ENCODE peak calls at places on chromosomes 11 and 22, in seven cellular contexts. L, K, P, J, A, W and M are unnamed samples.

GRCh38 chr11:64053699-64054098 is 18.0 kb downstream of the FLRT1 start:
- DNase-seq in J (no peak), W (no peak), K (no peak), A (no peak), P (no peak), L (no peak), M (no peak)

GRCh38 chr11:75492181-75492820 is 33.4 kb downstream of the GDPD5 start:
- DNase-seq in A (no peak), K (no peak), J (no peak), P (peak), L (no peak), W (peak), M (peak)

GRCh38 chr11:9260182-9261146 is 4.7 kb downstream of the DENND5A start:
- DNase-seq in J (no peak), W (no peak), A (no peak), K (no peak), P (peak), L (no peak), M (peak)

GRCh38 chr11:66011785-66012303 is at the start of gene CST6:
- DNase-seq in K (no peak), J (no peak), P (no peak), L (no peak), W (peak), A (no peak), M (no peak)

GRCh38 chr11:68610452-68611116 is 73.8 kb upstream of the GAL start:
- DNase-seq in A (no peak), K (no peak), P (peak), W (no peak), J (no peak), L (no peak), M (peak)

GRCh38 chr22:40491990-40492631 is 121.7 kb downstream of the SGSM3 start:
- DNase-seq in L (no peak), J (peak), P (peak), W (no peak), K (no peak), A (no peak), M (peak)

GRCh38 chr11:122115520-122116343 is at the start of gene BLID:
- DNase-seq in K (no peak), A (peak), W (peak), L (peak), P (no peak), J (peak), M (peak)

GRCh38 chr22:47397673-47398072 is 635.2 kb downstream of the TBC1D22A start:
- DNase-seq in J (no peak), P (no peak), A (no peak), K (no peak), W (no peak), L (no peak), M (no peak)

GRCh38 chr22:49206281-49206680 is 621.4 kb downstream of the BRD1 start:
- DNase-seq in P (no peak), K (no peak), W (no peak), L (peak), A (peak), J (no peak), M (no peak)

GRCh38 chr11:130449996-130450419 is 1.6 kb downstream of the ADAMTS15 start:
- DNase-seq in P (no peak), A (peak), J (no peak), L (peak), W (no peak), K (peak), M (no peak)

GRCh38 chr22:33996824-33997223 is 76.5 kb upstream of the LARGE1 start:
- DNase-seq in P (no peak), J (no peak), W (no peak), A (no peak), L (no peak), K (no peak), M (no peak)

GRCh38 chr11:77073328-77074001 is 6.7 kb downstream of the CAPN5 start:
- DNase-seq in W (peak), L (peak), A (no peak), J (peak), K (peak), P (no peak), M (no peak)

GRCh38 chr11:114257621-114258558 is 38.3 kb upstream of the NNMT start:
- DNase-seq in A (peak), P (no peak), W (no peak), L (no peak), J (no peak), K (peak), M (peak)

GRCh38 chr22:44587004-44587793 is 89.2 kb upstream of the RTL6 start:
- DNase-seq in L (no peak), W (no peak), K (peak), J (no peak), P (no peak), A (peak), M (no peak)

GRCh38 chr11:113730887-113731726 is 25.0 kb upstream of the TMPRSS5 start:
- DNase-seq in A (peak), W (peak), J (peak), L (peak), K (no peak), P (no peak), M (peak)

GRCh38 chr11:115408036-115408911 is 95.9 kb downstream of the CADM1 start:
- DNase-seq in A (no peak), K (peak), W (no peak), L (no peak), J (peak), P (no peak), M (no peak)

GRCh38 chr22:48941903-48942625 is 885.6 kb downstream of the BRD1 start:
- DNase-seq in A (peak), W (no peak), L (peak), K (no peak), P (no peak), J (no peak), M (no peak)

GRCh38 chr11:2917842-2918490 is 11.3 kb downstream of the PHLDA2 start:
- DNase-seq in J (no peak), A (no peak), L (no peak), P (no peak), K (no peak), W (no peak), M (no peak)

GRCh38 chr22:48693377-48694135 is 1134.1 kb downstream of the BRD1 start:
- DNase-seq in L (no peak), K (no peak), A (no peak), P (no peak), W (no peak), J (no peak), M (no peak)

GRCh38 chr22:46593211-46593676 is 26.9 kb upstream of the GRAMD4 start:
- DNase-seq in A (no peak), J (no peak), P (peak), K (no peak), W (no peak), L (no peak), M (no peak)

GRCh38 chr11:17848709-17849108 is 114.1 kb downstream of the KCNC1 start:
- DNase-seq in W (no peak), P (no peak), J (no peak), A (no peak), L (no peak), K (no peak), M (no peak)

GRCh38 chr11:33376331-33377099 is 119.3 kb downstream of the HIPK3 start:
- DNase-seq in W (peak), L (peak), J (no peak), A (peak), K (no peak), P (no peak), M (no peak)

GRCh38 chr11:48095779-48096470 is 115.6 kb downstream of the PTPRJ start:
- DNase-seq in J (no peak), L (no peak), K (peak), P (no peak), A (no peak), W (no peak), M (no peak)

GRCh38 chr11:103055174-103055890 is 36.6 kb downstream of the DCUN1D5 start:
- DNase-seq in A (no peak), K (no peak), P (peak), W (peak), L (no peak), J (peak), M (peak)

GRCh38 chr22:24134090-24134846 is 47.0 kb upstream of the SUSD2 start:
- DNase-seq in K (peak), P (no peak), A (peak), L (no peak), J (no peak), W (no peak), M (no peak)

GRCh38 chr11:82960000-82960778 is 58.7 kb downstream of the DDIAS start:
- DNase-seq in P (no peak), W (no peak), J (no peak), L (no peak), A (no peak), K (no peak), M (no peak)

GRCh38 chr11:118061401-118062125 is 15.3 kb upstream of the TMPRSS4 start:
- DNase-seq in P (no peak), K (no peak), J (no peak), W (no peak), L (no peak), A (no peak), M (no peak)

GRCh38 chr11:117916956-117917355 is 12.2 kb downstream of the TMPRSS13 start:
- DNase-seq in K (no peak), L (no peak), A (no peak), J (no peak), P (no peak), W (no peak), M (no peak)

GRCh38 chr11:66818231-66818955 is 24.8 kb upstream of the RCE1 start:
- DNase-seq in A (no peak), P (no peak), W (no peak), J (no peak), L (no peak), K (no peak), M (no peak)

GRCh38 chr11:2867722-2868548 is 17.6 kb downstream of the CDKN1C start:
- DNase-seq in A (no peak), P (no peak), J (no peak), L (no peak), K (no peak), W (no peak), M (peak)

GRCh38 chr22:35484651-35485372 is 55.8 kb upstream of the RASD2 start:
- DNase-seq in P (no peak), A (no peak), K (no peak), J (no peak), L (no peak), W (no peak), M (no peak)

GRCh38 chr22:28795932-28796856 is 4.2 kb downstream of the XBP1 start:
- DNase-seq in P (no peak), L (no peak), J (no peak), A (no peak), W (no peak), K (no peak), M (no peak)

GRCh38 chr22:47032091-47032943 is 269.9 kb downstream of the TBC1D22A start:
- DNase-seq in L (no peak), K (peak), P (no peak), A (no peak), J (no peak), W (no peak), M (no peak)

GRCh38 chr11:8090756-8091155 is 9.7 kb downstream of the TUB start:
- DNase-seq in W (peak), J (peak), P (no peak), A (peak), L (peak), K (peak), M (peak)